ENCODE peak calls at places on chromosome 19, in four cellular contexts. X is astrocyte of the spinal cord, D is foreskin fibroblast, F is AG04450. B is an unnamed sample.

GRCh38 chr19:1587872-1588271 is 4.8 kb downstream of the MBD3 start:
- DNase-seq in F (no peak), D (no peak), X (no peak), B (no peak)

GRCh38 chr19:47436712-47437401 is 17.5 kb upstream of the MEIS3 start:
- DNase-seq in F (no peak), D (no peak), X (peak; percentile 46), B (peak; percentile 16)

GRCh38 chr19:16571283-16571682 is 932 bp downstream of the SLC35E1 start:
- DNase-seq in F (no peak), D (no peak), X (peak; percentile 25), B (peak; percentile 11)

GRCh38 chr19:2338751-2339643 is 10.5 kb downstream of the SPPL2B start:
- DNase-seq in F (no peak), X (no peak), D (no peak), B (no peak)

GRCh38 chr19:51341066-51341465 is 873 bp downstream of the VSIG10L start:
- DNase-seq in D (no peak), X (no peak), F (no peak), B (no peak)

GRCh38 chr19:280541-281007 is 10.6 kb downstream of the PLPP2 start:
- DNase-seq in F (no peak), D (no peak), X (no peak), B (no peak)

GRCh38 chr19:7871280-7871529 is 3.0 kb downstream of the PRR36 start:
- DNase-seq in X (no peak), F (no peak), D (no peak), B (no peak)

GRCh38 chr19:23777216-23777615 is 18.5 kb upstream of the ZNF681 start:
- DNase-seq in F (no peak), D (no peak), X (no peak), B (no peak)

GRCh38 chr19:48395499-48395898 is 2.0 kb downstream of the GRIN2D start:
- DNase-seq in F (no peak), D (no peak), X (no peak), B (no peak)

GRCh38 chr19:1941146-1942077 is at the start of gene CSNK1G2:
- DNase-seq in F (no peak), D (no peak), X (no peak), B (no peak)

GRCh38 chr19:56301152-56301551 is 13.5 kb downstream of the ZSCAN5A start:
- DNase-seq in X (no peak), F (no peak), D (no peak), B (no peak)

GRCh38 chr19:7236153-7236552 is 58.1 kb downstream of the INSR start:
- DNase-seq in F (no peak), D (no peak), X (no peak), B (no peak)

GRCh38 chr19:34253711-34254551 is 423 bp upstream of the GARRE1 start:
- DNase-seq in D (no peak), X (peak; percentile 66), F (no peak), B (no peak)

GRCh38 chr19:10112895-10113591 is 1.6 kb downstream of the P2RY11 start:
- DNase-seq in X (no peak), F (no peak), D (no peak), B (no peak)

GRCh38 chr19:54791476-54791875 is 11.9 kb upstream of the KIR2DL4 start:
- DNase-seq in X (no peak), F (no peak), D (no peak), B (no peak)

GRCh38 chr19:2590630-2591399 is 111.7 kb downstream of the GNG7 start:
- DNase-seq in X (no peak), F (no peak), D (no peak), B (no peak)

GRCh38 chr19:2123682-2124387 is 27.1 kb downstream of the IZUMO4 start:
- DNase-seq in X (no peak), F (no peak), D (no peak), B (no peak)

GRCh38 chr19:7927605-7928333 is 1.8 kb upstream of the CTXN1 start:
- DNase-seq in D (no peak), F (no peak), X (no peak), B (no peak)

GRCh38 chr19:47266401-47266885 is 8.2 kb upstream of the INAFM1 start:
- DNase-seq in D (no peak), X (no peak), F (no peak), B (no peak)

GRCh38 chr19:47573076-47574026 is at the start of gene ZNF541:
- DNase-seq in F (no peak), X (peak; percentile 29), D (peak; percentile 63), B (no peak)

GRCh38 chr19:48354332-48354992 is 9.3 kb downstream of the TMEM143 start:
- DNase-seq in F (no peak), D (no peak), X (peak; percentile 81), B (no peak)

GRCh38 chr19:1411255-1412191 is 4.1 kb downstream of the DAZAP1 start:
- DNase-seq in X (peak; percentile 45), F (no peak), D (peak; percentile 60), B (no peak)

GRCh38 chr19:2050349-2050990 is 574 bp downstream of the MKNK2 start:
- DNase-seq in F (no peak), X (no peak), D (no peak), B (no peak)

GRCh38 chr19:18759435-18760426 is 31.4 kb downstream of the COMP start:
- DNase-seq in X (no peak), F (no peak), D (no peak), B (no peak)

GRCh38 chr19:2171349-2172145 is 7.8 kb downstream of the DOT1L start:
- DNase-seq in X (no peak), F (no peak), D (no peak), B (no peak)

GRCh38 chr19:53977429-53977990 is 13.9 kb upstream of the CACNG6 start:
- DNase-seq in X (peak; percentile 80), F (peak; percentile 49), D (peak; percentile 77), B (peak; percentile 70)

GRCh38 chr19:28543244-28543776 is 669.6 kb downstream of the UQCRFS1 start:
- DNase-seq in D (no peak), F (no peak), X (no peak), B (no peak)

GRCh38 chr19:53612762-53613526 is 18.9 kb upstream of the DPRX start:
- DNase-seq in D (no peak), F (no peak), X (no peak), B (no peak)

GRCh38 chr19:34479396-34479795 is 2.2 kb upstream of the WTIP start:
- DNase-seq in X (no peak), F (no peak), D (no peak), B (no peak)

GRCh38 chr19:31270897-31271568 is 78.2 kb downstream of the TSHZ3 start:
- DNase-seq in X (peak; percentile 85), F (peak; percentile 7), D (no peak), B (peak; percentile 81)

DNA sequence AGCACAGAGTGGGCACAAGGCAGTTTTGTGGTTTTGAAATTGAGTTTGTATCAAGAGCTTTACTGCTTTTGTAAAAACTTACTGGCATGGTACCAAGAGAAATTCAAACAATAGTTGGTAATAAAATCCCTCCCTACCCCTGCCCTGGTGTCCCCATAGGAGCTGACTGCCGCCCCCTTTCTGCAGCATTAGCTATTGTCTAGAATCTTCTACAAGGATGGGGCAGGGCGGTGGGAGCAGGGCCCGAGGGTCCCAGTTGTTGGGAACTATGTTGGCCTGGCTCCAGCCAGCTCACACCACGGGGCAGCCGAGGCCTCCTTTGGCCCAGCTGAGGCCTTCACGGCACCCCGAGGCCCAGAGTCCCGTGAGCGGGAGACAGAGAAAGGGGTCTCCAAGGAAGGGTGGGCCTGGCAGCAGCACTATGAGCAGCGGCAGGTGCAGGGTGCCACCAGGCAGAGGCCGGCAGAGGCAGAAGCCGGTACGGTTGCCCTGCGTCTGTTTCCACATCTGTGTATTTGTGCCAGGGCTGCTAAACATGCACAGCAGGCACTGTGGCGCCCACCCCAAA is 57.9 kb downstream of the KDM4B start:
- DNase-seq in D (no peak), X (no peak), F (no peak), B (no peak)
- TF ChIP-seq CTCF in D (no peak), X (peak; percentile 35), F (peak; percentile 18), B (peak; percentile 49)

GRCh38 chr19:38704488-38705026 is 39.7 kb downstream of the CAPN12 start:
- DNase-seq in X (no peak), F (no peak), D (no peak), B (no peak)
- TF ChIP-seq CTCF in X (no peak), F (no peak), D (no peak), B (no peak)

GRCh38 chr19:17703823-17704463 is 15.3 kb upstream of the MAP1S start:
- DNase-seq in D (no peak), X (no peak), F (no peak), B (no peak)
- TF ChIP-seq CTCF in D (peak; percentile 62), X (peak; percentile 70), F (peak; percentile 72), B (peak; percentile 65)

GRCh38 chr19:13029893-13030292 is 34.6 kb downstream of the NFIX start:
- DNase-seq in D (no peak), X (no peak), F (no peak), B (no peak)
- TF ChIP-seq CTCF in D (peak; percentile 36), X (peak; percentile 60), F (peak; percentile 38), B (peak; percentile 74)

GRCh38 chr19:42122691-42123607 is 9.3 kb downstream of the POU2F2 start:
- DNase-seq in F (no peak), D (no peak), X (no peak), B (no peak)
- TF ChIP-seq CTCF in F (peak; percentile 24), D (peak; percentile 6), X (peak; percentile 6), B (no peak)

DNA sequence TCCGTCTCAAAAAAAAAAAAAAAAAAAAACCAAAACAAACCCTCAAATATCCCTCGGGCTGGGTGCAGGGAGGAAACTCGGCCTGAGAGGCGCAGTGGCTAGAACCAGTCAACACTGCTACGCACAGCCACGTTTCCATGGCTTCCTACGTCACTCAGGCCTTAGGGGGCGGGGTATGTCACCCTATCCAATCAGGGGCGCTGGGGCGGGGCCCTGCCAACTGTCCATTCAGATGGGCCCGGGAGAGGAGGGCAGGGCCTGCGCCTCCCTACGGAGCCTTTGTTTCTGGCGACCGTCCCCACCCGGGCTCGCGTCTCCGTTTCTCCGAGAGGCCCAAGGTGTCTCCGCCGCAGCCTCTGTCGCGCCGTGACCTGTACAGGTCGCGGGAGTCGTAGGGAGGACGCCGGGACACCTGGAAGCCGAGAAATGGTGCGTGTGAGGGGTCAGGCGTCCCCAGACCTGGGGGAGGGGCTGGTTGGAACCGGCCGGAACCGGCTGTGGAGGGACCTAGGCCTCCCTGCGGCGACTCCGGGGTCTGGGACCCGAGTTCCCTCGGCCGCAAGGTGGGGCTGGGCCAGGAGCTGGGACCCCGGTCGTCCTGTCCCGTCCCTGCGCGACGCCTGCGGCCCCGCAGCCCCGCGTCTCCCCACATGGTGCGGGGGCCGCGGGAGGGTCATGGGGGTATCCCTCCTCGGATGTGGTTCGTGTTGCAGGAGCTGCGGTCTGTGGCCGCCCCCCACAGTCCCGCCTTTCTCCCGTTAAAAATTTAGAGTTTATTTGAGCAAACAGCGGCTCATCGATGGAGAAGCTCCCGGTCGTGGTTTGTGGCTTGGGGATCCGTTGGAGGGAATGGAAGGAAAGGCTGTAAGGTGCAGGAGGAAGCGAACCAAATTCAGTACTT is at the start of gene ZNF627:
- DNase-seq in X (peak; percentile 98), D (peak; percentile 97), F (peak; percentile 90), B (peak; percentile 95)
- TF ChIP-seq CTCF in X (peak; percentile 5), D (no peak), F (peak; percentile 11), B (no peak)

GRCh38 chr19:39401549-39402416 is 4.9 kb upstream of the ZFP36 start:
- DNase-seq in X (peak; percentile 74), D (peak; percentile 59), F (no peak), B (no peak)
- TF ChIP-seq CTCF in X (no peak), D (no peak), F (no peak), B (no peak)

B was measured in astrocyte of the cerebellum.